ENCODE peak calls at places on chromosomes 3 and 15, in ten cellular contexts. One of them, this sample, is unnamed.

GRCh38 chr15:41183580-41183979 is 47.0 kb downstream of the EXD1 start:
- DNase-seq in NCI-H2081 treated with DMSO at 0.1 percent for 48 hours: no peak
- DNase-seq in NCI-H446: no peak
- DNase-seq in thyroid gland: no peak
- DNase-seq in activated CD4-positive, alpha-beta T cell treated with anti-CD3 and anti-CD28 coated beads for 48 hours: no peak
- DNase-seq in COR-L47: no peak
- DNase-seq in OCI-LY7: no peak
- DNase-seq in AML-193: no peak
- DNase-seq in head of caudate nucleus: no peak
- DNase-seq in effector CD8-positive, alpha-beta T cell: no peak
- DNase-seq in this sample: no peak

GRCh38 chr15:97235285-97235985 is 725.1 kb upstream of the ARRDC4 start:
- DNase-seq in head of caudate nucleus: peak
- DNase-seq in activated CD4-positive, alpha-beta T cell treated with anti-CD3 and anti-CD28 coated beads for 48 hours: peak
- DNase-seq in effector CD8-positive, alpha-beta T cell: no peak
- DNase-seq in OCI-LY7: peak
- DNase-seq in NCI-H2081 treated with DMSO at 0.1 percent for 48 hours: peak
- DNase-seq in NCI-H446: no peak
- DNase-seq in thyroid gland: peak
- DNase-seq in COR-L47: peak
- DNase-seq in AML-193: peak
- DNase-seq in this sample: no peak

GRCh38 chr3:150083653-150084037 is 113.0 kb upstream of the PFN2 start:
- DNase-seq in COR-L47: peak
- DNase-seq in activated CD4-positive, alpha-beta T cell treated with anti-CD3 and anti-CD28 coated beads for 48 hours: no peak
- DNase-seq in NCI-H2081 treated with DMSO at 0.1 percent for 48 hours: no peak
- DNase-seq in effector CD8-positive, alpha-beta T cell: no peak
- DNase-seq in head of caudate nucleus: no peak
- DNase-seq in OCI-LY7: no peak
- DNase-seq in thyroid gland: no peak
- DNase-seq in AML-193: no peak
- DNase-seq in NCI-H446: peak
- DNase-seq in this sample: no peak

GRCh38 chr3:60935709-60936108 is 315.5 kb downstream of the FHIT start:
- DNase-seq in NCI-H2081 treated with DMSO at 0.1 percent for 48 hours: no peak
- DNase-seq in head of caudate nucleus: no peak
- DNase-seq in effector CD8-positive, alpha-beta T cell: no peak
- DNase-seq in OCI-LY7: no peak
- DNase-seq in AML-193: peak
- DNase-seq in thyroid gland: no peak
- DNase-seq in COR-L47: no peak
- DNase-seq in NCI-H446: no peak
- DNase-seq in activated CD4-positive, alpha-beta T cell treated with anti-CD3 and anti-CD28 coated beads for 48 hours: no peak
- DNase-seq in this sample: no peak

GRCh38 chr3:157436583-157437300 is at the start of gene PTX3:
- DNase-seq in COR-L47: no peak
- DNase-seq in head of caudate nucleus: no peak
- DNase-seq in AML-193: peak
- DNase-seq in thyroid gland: peak
- DNase-seq in effector CD8-positive, alpha-beta T cell: no peak
- DNase-seq in NCI-H2081 treated with DMSO at 0.1 percent for 48 hours: no peak
- DNase-seq in NCI-H446: no peak
- DNase-seq in activated CD4-positive, alpha-beta T cell treated with anti-CD3 and anti-CD28 coated beads for 48 hours: no peak
- DNase-seq in OCI-LY7: no peak
- DNase-seq in this sample: no peak

GRCh38 chr15:25347707-25348106 is 91.1 kb downstream of the UBE3A start:
- DNase-seq in OCI-LY7: no peak
- DNase-seq in AML-193: no peak
- DNase-seq in COR-L47: no peak
- DNase-seq in NCI-H446: no peak
- DNase-seq in NCI-H2081 treated with DMSO at 0.1 percent for 48 hours: no peak
- DNase-seq in head of caudate nucleus: no peak
- DNase-seq in thyroid gland: no peak
- DNase-seq in activated CD4-positive, alpha-beta T cell treated with anti-CD3 and anti-CD28 coated beads for 48 hours: no peak
- DNase-seq in effector CD8-positive, alpha-beta T cell: no peak
- DNase-seq in this sample: no peak

GRCh38 chr15:89679221-89679620 is at the start of gene PLIN1:
- DNase-seq in head of caudate nucleus: no peak
- DNase-seq in AML-193: no peak
- DNase-seq in activated CD4-positive, alpha-beta T cell treated with anti-CD3 and anti-CD28 coated beads for 48 hours: no peak
- DNase-seq in NCI-H446: no peak
- DNase-seq in OCI-LY7: no peak
- DNase-seq in COR-L47: no peak
- DNase-seq in effector CD8-positive, alpha-beta T cell: no peak
- DNase-seq in thyroid gland: peak
- DNase-seq in NCI-H2081 treated with DMSO at 0.1 percent for 48 hours: no peak
- DNase-seq in this sample: no peak

GRCh38 chr15:28269097-28269496 is 52.9 kb downstream of the HERC2 start:
- DNase-seq in OCI-LY7: no peak
- DNase-seq in COR-L47: no peak
- DNase-seq in activated CD4-positive, alpha-beta T cell treated with anti-CD3 and anti-CD28 coated beads for 48 hours: no peak
- DNase-seq in NCI-H446: no peak
- DNase-seq in head of caudate nucleus: no peak
- DNase-seq in thyroid gland: no peak
- DNase-seq in NCI-H2081 treated with DMSO at 0.1 percent for 48 hours: no peak
- DNase-seq in AML-193: no peak
- DNase-seq in effector CD8-positive, alpha-beta T cell: no peak
- DNase-seq in this sample: no peak

GRCh38 chr3:171236586-171237120 is 210.1 kb upstream of the SLC2A2 start:
- DNase-seq in COR-L47: no peak
- DNase-seq in effector CD8-positive, alpha-beta T cell: no peak
- DNase-seq in activated CD4-positive, alpha-beta T cell treated with anti-CD3 and anti-CD28 coated beads for 48 hours: no peak
- DNase-seq in NCI-H446: no peak
- DNase-seq in head of caudate nucleus: no peak
- DNase-seq in AML-193: no peak
- DNase-seq in OCI-LY7: no peak
- DNase-seq in thyroid gland: no peak
- DNase-seq in NCI-H2081 treated with DMSO at 0.1 percent for 48 hours: no peak
- DNase-seq in this sample: no peak

GRCh38 chr3:25007974-25008658 is 419.9 kb upstream of the RARB start:
- DNase-seq in COR-L47: no peak
- DNase-seq in effector CD8-positive, alpha-beta T cell: no peak
- DNase-seq in head of caudate nucleus: no peak
- DNase-seq in activated CD4-positive, alpha-beta T cell treated with anti-CD3 and anti-CD28 coated beads for 48 hours: no peak
- DNase-seq in thyroid gland: peak
- DNase-seq in AML-193: no peak
- DNase-seq in NCI-H446: peak
- DNase-seq in OCI-LY7: no peak
- DNase-seq in NCI-H2081 treated with DMSO at 0.1 percent for 48 hours: no peak
- DNase-seq in this sample: no peak

GRCh38 chr15:93319121-93319814 is 230.3 kb upstream of the RGMA start:
- DNase-seq in COR-L47: no peak
- DNase-seq in effector CD8-positive, alpha-beta T cell: no peak
- DNase-seq in OCI-LY7: no peak
- DNase-seq in NCI-H2081 treated with DMSO at 0.1 percent for 48 hours: no peak
- DNase-seq in NCI-H446: no peak
- DNase-seq in thyroid gland: no peak
- DNase-seq in activated CD4-positive, alpha-beta T cell treated with anti-CD3 and anti-CD28 coated beads for 48 hours: no peak
- DNase-seq in head of caudate nucleus: no peak
- DNase-seq in AML-193: no peak
- DNase-seq in this sample: no peak

GRCh38 chr15:48967336-48967735 is 3.6 kb upstream of the SHC4 start:
- DNase-seq in COR-L47: no peak
- DNase-seq in OCI-LY7: no peak
- DNase-seq in activated CD4-positive, alpha-beta T cell treated with anti-CD3 and anti-CD28 coated beads for 48 hours: no peak
- DNase-seq in AML-193: no peak
- DNase-seq in NCI-H446: no peak
- DNase-seq in thyroid gland: no peak
- DNase-seq in NCI-H2081 treated with DMSO at 0.1 percent for 48 hours: no peak
- DNase-seq in effector CD8-positive, alpha-beta T cell: no peak
- DNase-seq in head of caudate nucleus: no peak
- DNase-seq in this sample: no peak

GRCh38 chr3:13574083-13574797 is 25.3 kb downstream of the FBLN2 start:
- DNase-seq in NCI-H2081 treated with DMSO at 0.1 percent for 48 hours: no peak
- DNase-seq in effector CD8-positive, alpha-beta T cell: no peak
- DNase-seq in activated CD4-positive, alpha-beta T cell treated with anti-CD3 and anti-CD28 coated beads for 48 hours: no peak
- DNase-seq in OCI-LY7: no peak
- DNase-seq in head of caudate nucleus: no peak
- DNase-seq in COR-L47: no peak
- DNase-seq in thyroid gland: no peak
- DNase-seq in NCI-H446: no peak
- DNase-seq in AML-193: no peak
- DNase-seq in this sample: no peak

GRCh38 chr15:89101302-89102191 is 13.3 kb downstream of the ABHD2 start:
- DNase-seq in head of caudate nucleus: no peak
- DNase-seq in thyroid gland: peak
- DNase-seq in AML-193: no peak
- DNase-seq in NCI-H446: no peak
- DNase-seq in NCI-H2081 treated with DMSO at 0.1 percent for 48 hours: no peak
- DNase-seq in OCI-LY7: no peak
- DNase-seq in COR-L47: no peak
- DNase-seq in activated CD4-positive, alpha-beta T cell treated with anti-CD3 and anti-CD28 coated beads for 48 hours: no peak
- DNase-seq in effector CD8-positive, alpha-beta T cell: no peak
- DNase-seq in this sample: no peak

GRCh38 chr3:112676659-112677234 is 35.8 kb upstream of the CCDC80 start:
- DNase-seq in effector CD8-positive, alpha-beta T cell: no peak
- DNase-seq in COR-L47: peak
- DNase-seq in NCI-H2081 treated with DMSO at 0.1 percent for 48 hours: no peak
- DNase-seq in AML-193: peak
- DNase-seq in thyroid gland: peak
- DNase-seq in head of caudate nucleus: peak
- DNase-seq in NCI-H446: no peak
- DNase-seq in OCI-LY7: peak
- DNase-seq in activated CD4-positive, alpha-beta T cell treated with anti-CD3 and anti-CD28 coated beads for 48 hours: peak
- DNase-seq in this sample: peak

GRCh38 chr3:59424268-59425010 is 374.6 kb upstream of the CFAP20DC start:
- DNase-seq in AML-193: no peak
- DNase-seq in activated CD4-positive, alpha-beta T cell treated with anti-CD3 and anti-CD28 coated beads for 48 hours: peak
- DNase-seq in thyroid gland: no peak
- DNase-seq in NCI-H2081 treated with DMSO at 0.1 percent for 48 hours: no peak
- DNase-seq in NCI-H446: no peak
- DNase-seq in head of caudate nucleus: no peak
- DNase-seq in COR-L47: no peak
- DNase-seq in OCI-LY7: no peak
- DNase-seq in effector CD8-positive, alpha-beta T cell: no peak
- DNase-seq in this sample: no peak

GRCh38 chr3:62094461-62094860 is 278.9 kb downstream of the FEZF2 start:
- DNase-seq in NCI-H2081 treated with DMSO at 0.1 percent for 48 hours: no peak
- DNase-seq in COR-L47: no peak
- DNase-seq in OCI-LY7: no peak
- DNase-seq in AML-193: no peak
- DNase-seq in activated CD4-positive, alpha-beta T cell treated with anti-CD3 and anti-CD28 coated beads for 48 hours: no peak
- DNase-seq in effector CD8-positive, alpha-beta T cell: no peak
- DNase-seq in thyroid gland: no peak
- DNase-seq in NCI-H446: no peak
- DNase-seq in head of caudate nucleus: no peak
- DNase-seq in this sample: no peak

GRCh38 chr15:57198654-57199241 is 177.6 kb upstream of the CGNL1 start:
- DNase-seq in activated CD4-positive, alpha-beta T cell treated with anti-CD3 and anti-CD28 coated beads for 48 hours: no peak
- DNase-seq in AML-193: no peak
- DNase-seq in NCI-H2081 treated with DMSO at 0.1 percent for 48 hours: peak
- DNase-seq in COR-L47: peak
- DNase-seq in OCI-LY7: no peak
- DNase-seq in NCI-H446: no peak
- DNase-seq in thyroid gland: peak
- DNase-seq in effector CD8-positive, alpha-beta T cell: no peak
- DNase-seq in head of caudate nucleus: no peak
- DNase-seq in this sample: no peak

GRCh38 chr3:52396011-52396906 is 48.6 kb downstream of the SEMA3G start:
- DNase-seq in OCI-LY7: no peak
- DNase-seq in thyroid gland: no peak
- DNase-seq in activated CD4-positive, alpha-beta T cell treated with anti-CD3 and anti-CD28 coated beads for 48 hours: no peak
- DNase-seq in effector CD8-positive, alpha-beta T cell: no peak
- DNase-seq in NCI-H2081 treated with DMSO at 0.1 percent for 48 hours: no peak
- DNase-seq in NCI-H446: no peak
- DNase-seq in head of caudate nucleus: no peak
- DNase-seq in COR-L47: no peak
- DNase-seq in AML-193: no peak
- DNase-seq in this sample: peak

GRCh38 chr15:81133782-81134461 is at the start of gene CFAP161:
- DNase-seq in NCI-H446: no peak
- DNase-seq in effector CD8-positive, alpha-beta T cell: no peak
- DNase-seq in OCI-LY7: no peak
- DNase-seq in thyroid gland: peak
- DNase-seq in head of caudate nucleus: peak
- DNase-seq in COR-L47: peak
- DNase-seq in NCI-H2081 treated with DMSO at 0.1 percent for 48 hours: peak
- DNase-seq in AML-193: no peak
- DNase-seq in activated CD4-positive, alpha-beta T cell treated with anti-CD3 and anti-CD28 coated beads for 48 hours: peak
- DNase-seq in this sample: peak

GRCh38 chr3:58564456-58565160 is 12.6 kb downstream of the FAM107A start:
- DNase-seq in thyroid gland: no peak
- DNase-seq in head of caudate nucleus: no peak
- DNase-seq in activated CD4-positive, alpha-beta T cell treated with anti-CD3 and anti-CD28 coated beads for 48 hours: no peak
- DNase-seq in NCI-H446: no peak
- DNase-seq in NCI-H2081 treated with DMSO at 0.1 percent for 48 hours: no peak
- DNase-seq in OCI-LY7: no peak
- DNase-seq in COR-L47: no peak
- DNase-seq in AML-193: no peak
- DNase-seq in effector CD8-positive, alpha-beta T cell: no peak
- DNase-seq in this sample: no peak

GRCh38 chr3:15205934-15206661 is at the start of gene CAPN7:
- DNase-seq in head of caudate nucleus: peak
- DNase-seq in NCI-H446: no peak
- DNase-seq in thyroid gland: peak
- DNase-seq in NCI-H2081 treated with DMSO at 0.1 percent for 48 hours: no peak
- DNase-seq in activated CD4-positive, alpha-beta T cell treated with anti-CD3 and anti-CD28 coated beads for 48 hours: peak
- DNase-seq in COR-L47: no peak
- DNase-seq in OCI-LY7: peak
- DNase-seq in AML-193: no peak
- DNase-seq in effector CD8-positive, alpha-beta T cell: no peak
- DNase-seq in this sample: peak

GRCh38 chr15:94059188-94059587 is 172.2 kb upstream of the MCTP2 start:
- DNase-seq in NCI-H446: no peak
- DNase-seq in head of caudate nucleus: no peak
- DNase-seq in AML-193: no peak
- DNase-seq in OCI-LY7: no peak
- DNase-seq in thyroid gland: no peak
- DNase-seq in effector CD8-positive, alpha-beta T cell: no peak
- DNase-seq in COR-L47: no peak
- DNase-seq in NCI-H2081 treated with DMSO at 0.1 percent for 48 hours: no peak
- DNase-seq in activated CD4-positive, alpha-beta T cell treated with anti-CD3 and anti-CD28 coated beads for 48 hours: no peak
- DNase-seq in this sample: no peak

GRCh38 chr15:49255966-49256759 is 86.1 kb downstream of the GALK2 start:
- DNase-seq in thyroid gland: no peak
- DNase-seq in activated CD4-positive, alpha-beta T cell treated with anti-CD3 and anti-CD28 coated beads for 48 hours: no peak
- DNase-seq in NCI-H446: no peak
- DNase-seq in NCI-H2081 treated with DMSO at 0.1 percent for 48 hours: peak
- DNase-seq in AML-193: no peak
- DNase-seq in COR-L47: peak
- DNase-seq in OCI-LY7: no peak
- DNase-seq in head of caudate nucleus: no peak
- DNase-seq in effector CD8-positive, alpha-beta T cell: no peak
- DNase-seq in this sample: no peak

GRCh38 chr3:89617706-89618105 is 510.3 kb downstream of the EPHA3 start:
- DNase-seq in OCI-LY7: no peak
- DNase-seq in NCI-H2081 treated with DMSO at 0.1 percent for 48 hours: no peak
- DNase-seq in head of caudate nucleus: no peak
- DNase-seq in effector CD8-positive, alpha-beta T cell: no peak
- DNase-seq in activated CD4-positive, alpha-beta T cell treated with anti-CD3 and anti-CD28 coated beads for 48 hours: no peak
- DNase-seq in thyroid gland: no peak
- DNase-seq in AML-193: no peak
- DNase-seq in COR-L47: no peak
- DNase-seq in NCI-H446: no peak
- DNase-seq in this sample: no peak

GRCh38 chr3:54575561-54575960 is 352.3 kb downstream of the LRTM1 start:
- DNase-seq in NCI-H2081 treated with DMSO at 0.1 percent for 48 hours: no peak
- DNase-seq in NCI-H446: no peak
- DNase-seq in COR-L47: no peak
- DNase-seq in AML-193: no peak
- DNase-seq in OCI-LY7: no peak
- DNase-seq in activated CD4-positive, alpha-beta T cell treated with anti-CD3 and anti-CD28 coated beads for 48 hours: no peak
- DNase-seq in head of caudate nucleus: no peak
- DNase-seq in thyroid gland: no peak
- DNase-seq in effector CD8-positive, alpha-beta T cell: no peak
- DNase-seq in this sample: no peak

GRCh38 chr15:96392380-96393208 is 62.1 kb downstream of the NR2F2 start:
- DNase-seq in head of caudate nucleus: no peak
- DNase-seq in NCI-H2081 treated with DMSO at 0.1 percent for 48 hours: no peak
- DNase-seq in thyroid gland: no peak
- DNase-seq in effector CD8-positive, alpha-beta T cell: no peak
- DNase-seq in AML-193: no peak
- DNase-seq in OCI-LY7: no peak
- DNase-seq in NCI-H446: no peak
- DNase-seq in COR-L47: no peak
- DNase-seq in activated CD4-positive, alpha-beta T cell treated with anti-CD3 and anti-CD28 coated beads for 48 hours: no peak
- DNase-seq in this sample: no peak

GRCh38 chr3:130850044-130850797 is 43.7 kb upstream of the ATP2C1 start:
- DNase-seq in AML-193: peak
- DNase-seq in thyroid gland: no peak
- DNase-seq in COR-L47: no peak
- DNase-seq in effector CD8-positive, alpha-beta T cell: no peak
- DNase-seq in NCI-H2081 treated with DMSO at 0.1 percent for 48 hours: no peak
- DNase-seq in head of caudate nucleus: no peak
- DNase-seq in activated CD4-positive, alpha-beta T cell treated with anti-CD3 and anti-CD28 coated beads for 48 hours: peak
- DNase-seq in OCI-LY7: no peak
- DNase-seq in NCI-H446: no peak
- DNase-seq in this sample: no peak